ENCODE peak calls at places on chromosomes 6 and 20, in nine cellular contexts. One of them, this sample, is unnamed.

GRCh38 chr20:25044660-25045342 is 13.1 kb downstream of the ACSS1 start:
- DNase-seq in HEK293T: no peak
- DNase-seq in adipocyte: no peak
- DNase-seq in occipital lobe: no peak
- DNase-seq in left colon: no peak
- DNase-seq in GOT3: no peak
- DNase-seq in NCI-H1417: no peak
- DNase-seq in hepatocyte: no peak
- DNase-seq in neural crest cell: no peak
- DNase-seq in this sample: peak

GRCh38 chr6:137870744-137871247 is 3.7 kb downstream of the TNFAIP3 start:
- DNase-seq in HEK293T: no peak
- DNase-seq in adipocyte: no peak
- DNase-seq in occipital lobe: no peak
- DNase-seq in left colon: no peak
- DNase-seq in GOT3: no peak
- DNase-seq in NCI-H1417: no peak
- DNase-seq in hepatocyte: no peak
- DNase-seq in neural crest cell: no peak
- DNase-seq in this sample: no peak

GRCh38 chr6:166750125-166750793 is 123.2 kb upstream of the RPS6KA2 start:
- DNase-seq in HEK293T: no peak
- DNase-seq in adipocyte: no peak
- DNase-seq in occipital lobe: no peak
- DNase-seq in left colon: no peak
- DNase-seq in GOT3: no peak
- DNase-seq in NCI-H1417: no peak
- DNase-seq in hepatocyte: no peak
- DNase-seq in neural crest cell: no peak
- DNase-seq in this sample: no peak

GRCh38 chr6:38337819-38338465 is 301.8 kb downstream of the BTBD9 start:
- DNase-seq in HEK293T: no peak
- DNase-seq in adipocyte: peak
- DNase-seq in occipital lobe: no peak
- DNase-seq in left colon: no peak
- DNase-seq in GOT3: no peak
- DNase-seq in NCI-H1417: no peak
- DNase-seq in hepatocyte: peak
- DNase-seq in neural crest cell: no peak
- DNase-seq in this sample: no peak

GRCh38 chr20:37693203-37693602 is 627 bp upstream of the CTNNBL1 start:
- DNase-seq in HEK293T: no peak
- DNase-seq in adipocyte: peak
- DNase-seq in occipital lobe: no peak
- DNase-seq in left colon: no peak
- DNase-seq in GOT3: no peak
- DNase-seq in NCI-H1417: peak
- DNase-seq in hepatocyte: no peak
- DNase-seq in neural crest cell: no peak
- DNase-seq in this sample: no peak

GRCh38 chr6:96651816-96652215 is 88.9 kb downstream of the FHL5 start:
- DNase-seq in HEK293T: no peak
- DNase-seq in adipocyte: no peak
- DNase-seq in occipital lobe: no peak
- DNase-seq in left colon: no peak
- DNase-seq in GOT3: no peak
- DNase-seq in NCI-H1417: no peak
- DNase-seq in hepatocyte: no peak
- DNase-seq in neural crest cell: no peak
- DNase-seq in this sample: no peak

GRCh38 chr20:18728165-18728866 is 85.3 kb upstream of the SCP2D1 start:
- DNase-seq in HEK293T: no peak
- DNase-seq in adipocyte: no peak
- DNase-seq in occipital lobe: no peak
- DNase-seq in left colon: no peak
- DNase-seq in GOT3: no peak
- DNase-seq in NCI-H1417: no peak
- DNase-seq in hepatocyte: no peak
- DNase-seq in neural crest cell: no peak
- DNase-seq in this sample: no peak

GRCh38 chr20:18443841-18444240 is 23.0 kb downstream of the DZANK1 start:
- DNase-seq in HEK293T: no peak
- DNase-seq in adipocyte: peak
- DNase-seq in occipital lobe: no peak
- DNase-seq in left colon: no peak
- DNase-seq in GOT3: no peak
- DNase-seq in NCI-H1417: no peak
- DNase-seq in hepatocyte: no peak
- DNase-seq in neural crest cell: no peak
- DNase-seq in this sample: no peak

GRCh38 chr6:4224082-4224978 is 89.0 kb upstream of the ECI2 start:
- DNase-seq in HEK293T: no peak
- DNase-seq in adipocyte: peak
- DNase-seq in occipital lobe: no peak
- DNase-seq in left colon: no peak
- DNase-seq in GOT3: no peak
- DNase-seq in NCI-H1417: no peak
- DNase-seq in hepatocyte: peak
- DNase-seq in neural crest cell: no peak
- DNase-seq in this sample: no peak

GRCh38 chr6:161228911-161229591 is 44.8 kb downstream of the AGPAT4 start:
- DNase-seq in HEK293T: no peak
- DNase-seq in adipocyte: peak
- DNase-seq in occipital lobe: no peak
- DNase-seq in left colon: no peak
- DNase-seq in GOT3: no peak
- DNase-seq in NCI-H1417: no peak
- DNase-seq in hepatocyte: peak
- DNase-seq in neural crest cell: no peak
- DNase-seq in this sample: no peak

GRCh38 chr6:145749632-145750031 is 14.3 kb upstream of the EPM2A start:
- DNase-seq in HEK293T: no peak
- DNase-seq in adipocyte: peak
- DNase-seq in occipital lobe: no peak
- DNase-seq in left colon: no peak
- DNase-seq in GOT3: no peak
- DNase-seq in NCI-H1417: no peak
- DNase-seq in hepatocyte: peak
- DNase-seq in neural crest cell: no peak
- DNase-seq in this sample: no peak